ENCODE peak calls at places on chromosome 16, in six cellular contexts. C is heart right ventricle, E is brain microvascular endothelial cell, K is GM20000, T is heart left ventricle, M is breast epithelium. Y is an unnamed sample.

GRCh38 chr16:72024862-72025382 is 16.4 kb downstream of the DHODH start:
- DNase-seq in T (no peak), M (no peak), K (no peak), C (no peak), E (no peak), Y (no peak)

GRCh38 chr16:81778861-81779539 is at the start of gene PLCG2:
- DNase-seq in C (peak; percentile 66), K (peak; percentile 96), E (peak; percentile 19), T (peak; percentile 89), M (peak; percentile 65), Y (peak; percentile 85)

GRCh38 chr16:66476328-66477027 is 49.4 kb downstream of the BEAN1 start:
- DNase-seq in T (no peak), K (peak; percentile 47), C (no peak), E (no peak), M (peak; percentile 34), Y (no peak)

GRCh38 chr16:11299865-11300559 is 18.9 kb upstream of the PRM1 start:
- DNase-seq in K (no peak), M (no peak), C (no peak), T (no peak), E (no peak), Y (no peak)

GRCh38 chr16:68187505-68187904 is 48.4 kb downstream of the ESRP2 start:
- DNase-seq in C (no peak), M (no peak), T (no peak), K (no peak), E (no peak), Y (no peak)

GRCh38 chr16:12213180-12213579 is 236.6 kb downstream of the SNX29 start:
- DNase-seq in T (no peak), C (no peak), K (no peak), M (no peak), E (no peak), Y (no peak)

GRCh38 chr16:78775161-78775561 is 675.7 kb downstream of the WWOX start:
- DNase-seq in E (no peak), K (no peak), C (no peak), M (no peak), T (no peak), Y (peak; percentile 29)

GRCh38 chr16:47037396-47037745 is 63.9 kb upstream of the DNAJA2 start:
- DNase-seq in C (peak; percentile 20), M (no peak), K (peak; percentile 64), T (no peak), E (no peak), Y (no peak)

GRCh38 chr16:681746-682427 is 1.7 kb downstream of the STUB1 start:
- DNase-seq in K (no peak), T (no peak), E (no peak), M (no peak), C (no peak), Y (no peak)

GRCh38 chr16:83887088-83887487 is 11.8 kb upstream of the MLYCD start:
- DNase-seq in M (no peak), K (no peak), C (no peak), T (no peak), E (no peak), Y (no peak)

GRCh38 chr16:80968386-80969113 is 38.1 kb downstream of the CMC2 start:
- DNase-seq in C (no peak), M (no peak), T (no peak), K (no peak), E (peak; percentile 62), Y (no peak)

GRCh38 chr16:76956801-76957200 is 234.2 kb upstream of the MON1B start:
- DNase-seq in C (no peak), M (no peak), E (no peak), K (no peak), T (no peak), Y (no peak)

GRCh38 chr16:56610017-56610608 is 1.7 kb downstream of the MT2A start:
- DNase-seq in C (no peak), M (no peak), E (peak; percentile 92), T (no peak), K (no peak), Y (no peak)

GRCh38 chr16:85911531-85911930 is 12.6 kb downstream of the IRF8 start:
- DNase-seq in K (no peak), E (no peak), C (no peak), T (no peak), M (no peak), Y (no peak)

GRCh38 chr16:15708096-15708495 is 58.1 kb downstream of the NDE1 start:
- DNase-seq in K (no peak), E (peak; percentile 93), C (no peak), T (no peak), M (no peak), Y (no peak)

GRCh38 chr16:10738231-10739077 is 5.2 kb upstream of the NUBP1 start:
- DNase-seq in K (peak; percentile 65), E (peak; percentile 81), M (no peak), T (peak; percentile 88), C (peak; percentile 85), Y (peak; percentile 76)

GRCh38 chr16:69057400-69058378 is 47.8 kb upstream of the HAS3 start:
- DNase-seq in M (no peak), K (peak; percentile 17), E (peak; percentile 87), C (no peak), T (no peak), Y (no peak)

GRCh38 chr16:83843657-83844056 is 35.9 kb downstream of the HSBP1 start:
- DNase-seq in T (no peak), E (no peak), K (no peak), C (no peak), M (no peak), Y (no peak)

DNA sequence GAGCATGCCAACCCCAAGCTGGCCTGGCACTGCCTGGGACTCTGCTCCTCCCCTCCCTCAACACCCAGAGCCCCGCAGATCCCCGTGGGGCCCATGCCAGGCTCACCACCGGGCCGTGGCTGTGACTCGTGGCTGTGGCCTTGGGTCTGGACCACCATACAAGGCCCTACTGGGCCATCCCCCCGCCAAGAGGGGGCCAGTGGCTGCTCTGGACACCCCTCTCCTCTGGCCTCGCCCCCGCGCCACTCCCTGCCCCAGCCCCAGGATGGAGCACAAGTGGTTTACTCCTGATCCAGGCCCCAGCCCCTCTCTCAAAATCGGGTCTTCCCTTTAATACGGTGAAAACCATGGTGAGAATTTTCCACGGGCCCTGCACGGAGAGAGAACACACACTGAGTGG is 3.0 kb downstream of the PABPN1L start:
- DNase-seq in C (no peak), M (no peak), T (no peak), K (no peak), E (no peak), Y (no peak)
- TF ChIP-seq CTCF in C (no peak), M (no peak), T (no peak), K (no peak), E (no peak), Y (no peak)

DNA sequence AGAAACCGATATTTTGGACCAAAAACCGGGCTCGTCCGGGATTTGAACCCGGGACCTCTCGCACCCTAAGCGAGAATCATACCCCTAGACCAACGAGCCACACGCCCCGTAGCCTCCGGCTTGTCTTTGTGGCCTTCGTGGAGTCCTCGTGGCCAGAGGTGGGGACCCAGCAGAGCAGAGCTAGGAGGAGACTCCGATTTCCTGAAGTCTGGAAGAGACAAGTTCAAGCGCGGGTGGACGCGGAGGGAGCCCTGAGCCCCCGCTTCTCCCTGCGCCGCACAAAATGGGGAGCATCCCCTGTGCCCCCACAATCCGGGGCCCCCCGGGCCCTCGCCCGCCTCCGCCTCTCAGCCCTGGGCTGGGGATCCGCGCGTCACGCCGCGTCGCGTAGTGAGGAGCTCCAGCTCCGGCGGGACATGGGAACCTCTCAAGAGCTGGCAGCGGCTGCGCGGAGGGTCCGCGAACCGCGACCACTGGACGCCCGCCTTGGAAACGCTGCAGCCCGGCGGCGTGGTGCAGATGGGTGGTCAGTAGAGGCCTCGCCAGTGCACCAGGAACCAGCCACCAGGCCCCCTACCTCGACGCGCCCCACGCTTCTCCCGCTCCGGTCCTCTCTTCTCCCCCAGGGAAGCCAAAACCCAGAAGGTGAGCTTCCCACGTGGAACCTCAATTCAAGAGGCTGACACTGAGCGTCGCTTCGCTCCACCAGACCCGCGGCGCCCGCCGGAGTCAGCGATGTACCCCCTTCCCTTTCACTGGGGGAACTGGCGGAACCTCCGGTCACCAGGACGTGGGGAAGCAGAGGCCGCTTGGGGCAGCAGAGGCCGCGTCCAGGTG is 5.2 kb upstream of the OR1F1 start:
- DNase-seq in E (peak; percentile 68), C (no peak), M (no peak), K (peak; percentile 62), T (no peak), Y (peak; percentile 78)
- TF ChIP-seq CTCF in E (peak; percentile 59), C (peak; percentile 14), M (no peak), K (peak; percentile 46), T (peak; percentile 34), Y (peak; percentile 55)

DNA sequence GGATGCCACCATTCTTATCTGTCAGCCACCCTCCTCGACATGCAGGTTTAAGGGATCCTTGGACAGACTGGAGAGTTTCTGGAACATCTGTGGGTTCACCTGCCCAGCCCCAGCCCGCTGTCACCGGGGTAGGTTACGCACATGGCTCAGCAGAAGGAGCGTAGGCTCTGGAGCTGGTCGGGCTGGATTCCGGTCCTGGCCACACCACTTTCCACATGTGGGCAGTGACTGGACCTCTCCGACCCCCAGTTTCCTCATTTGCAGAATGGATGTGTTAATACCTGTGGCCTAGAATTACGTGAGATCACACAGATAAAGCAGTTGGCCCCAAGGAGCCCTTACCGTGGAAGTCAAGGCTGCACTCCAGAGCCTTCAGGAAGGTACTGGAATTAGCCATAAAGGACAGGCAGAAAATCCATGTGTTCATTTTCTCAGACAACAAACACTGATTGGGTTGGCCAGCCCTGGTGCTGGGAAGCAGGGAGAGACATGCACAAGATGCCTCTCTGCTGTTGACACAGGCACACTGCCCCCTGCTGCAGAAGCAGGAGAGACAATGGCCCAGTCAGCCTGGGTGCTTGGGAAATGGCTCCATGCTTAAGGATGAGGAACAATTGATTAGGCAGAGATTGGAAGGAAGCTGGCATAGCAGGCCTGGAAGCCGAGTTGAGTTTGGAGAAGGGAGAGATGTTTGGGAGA is 58.8 kb downstream of the SF3B3 start:
- DNase-seq in E (no peak), C (no peak), T (no peak), M (no peak), K (no peak), Y (no peak)
- TF ChIP-seq CTCF in E (peak; percentile 56), C (no peak), T (no peak), M (no peak), K (peak; percentile 12), Y (peak; percentile 42)

GRCh38 chr16:3665508-3665907 is 11.0 kb downstream of the DNASE1 start:
- DNase-seq in T (peak; percentile 37), K (no peak), E (no peak), C (no peak), M (no peak), Y (no peak)
- TF ChIP-seq CTCF in T (no peak), K (no peak), E (no peak), C (no peak), M (no peak), Y (peak; percentile 10)

GRCh38 chr16:23682181-23682580 is 3.5 kb downstream of the PLK1 start:
- DNase-seq in M (no peak), K (no peak), E (no peak), C (no peak), T (no peak), Y (no peak)

GRCh38 chr16:23679986-23680336 is 1.3 kb downstream of the PLK1 start:
- DNase-seq in T (no peak), C (no peak), M (no peak), E (no peak), K (no peak), Y (no peak)

GRCh38 chr16:23678430-23679273 is at the start of gene PLK1:
- DNase-seq in E (peak; percentile 80), M (peak; percentile 72), K (peak; percentile 91), C (peak; percentile 64), T (peak; percentile 88), Y (peak; percentile 87)

GRCh38 chr16:23676924-23677480 is 1.7 kb upstream of the PLK1 start:
- DNase-seq in E (no peak), K (no peak), M (no peak), C (no peak), T (no peak), Y (no peak)

GRCh38 chr16:23679274-23679985 is 741 bp downstream of the PLK1 start:
- DNase-seq in C (no peak), M (no peak), T (no peak), E (peak; percentile 37), K (peak; percentile 42), Y (peak; percentile 34)
- TF ChIP-seq CTCF in C (no peak), M (no peak), T (no peak), E (no peak), K (no peak), Y (no peak)